ENCODE peak calls at places on chromosomes 16 and 17, in four cellular contexts. I is H1, F is tibial artery, G is heart right ventricle. K is an unnamed sample.

GRCh38 chr16:2152695-2153506 is 2.7 kb upstream of the TRAF7 start:
- DNase-seq in I (no peak), F (no peak), G (no peak), K (peak)

GRCh38 chr16:58885528-58886170 is 151.5 kb upstream of the GOT2 start:
- DNase-seq in I (no peak), F (no peak), G (no peak), K (no peak)

GRCh38 chr16:75527825-75528299 is 8.0 kb downstream of the CHST5 start:
- DNase-seq in I (no peak), F (no peak), G (no peak), K (no peak)

GRCh38 chr17:19464033-19465026 is 53.3 kb downstream of the RNF112 start:
- DNase-seq in I (no peak), F (peak), G (no peak), K (no peak)

GRCh38 chr16:81181013-81181720 is 57.3 kb upstream of the BCO1 start:
- DNase-seq in I (peak), F (peak), G (peak), K (peak)

GRCh38 chr17:60676758-60677307 is 818 bp upstream of the BCAS3 start:
- DNase-seq in I (no peak), F (no peak), G (no peak), K (no peak)

GRCh38 chr17:82900741-82901140 is 60.9 kb upstream of the ZNF750 start:
- DNase-seq in I (no peak), F (no peak), G (no peak), K (no peak)

GRCh38 chr16:81956213-81956948 is 54.9 kb downstream of the SDR42E1 start:
- DNase-seq in I (no peak), F (no peak), G (no peak), K (peak)

GRCh38 chr17:58302919-58303551 is 22.3 kb upstream of the MPO start:
- DNase-seq in I (no peak), F (peak), G (no peak), K (no peak)

GRCh38 chr17:54754560-54754959 is 146.1 kb upstream of the TOM1L1 start:
- DNase-seq in I (no peak), F (no peak), G (no peak), K (no peak)

GRCh38 chr17:81918762-81919545 is 978 bp upstream of the SIRT7 start:
- DNase-seq in I (no peak), F (no peak), G (no peak), K (peak)

GRCh38 chr17:8410882-8411238 is 13.2 kb upstream of the RNF222 start:
- DNase-seq in I (no peak), F (no peak), G (no peak), K (no peak)

GRCh38 chr17:8126306-8127066 is 2.6 kb upstream of the HES7 start:
- DNase-seq in I (no peak), F (no peak), G (peak), K (no peak)

GRCh38 chr17:40190197-40191021 is 13.1 kb downstream of the RAPGEFL1 start:
- DNase-seq in I (no peak), F (no peak), G (no peak), K (peak)

GRCh38 chr16:55832788-55833583 is at the start of gene CES1:
- DNase-seq in I (no peak), F (peak), G (peak), K (no peak)

GRCh38 chr16:71896688-71897368 is 1.5 kb downstream of the IST1 start:
- DNase-seq in I (no peak), F (no peak), G (no peak), K (no peak)

GRCh38 chr17:49132699-49133364 is at the start of gene B4GALNT2:
- DNase-seq in I (no peak), F (no peak), G (no peak), K (peak)

GRCh38 chr17:8464941-8465340 is 29.3 kb downstream of the NDEL1 start:
- DNase-seq in I (no peak), F (no peak), G (no peak), K (no peak)

GRCh38 chr16:23505942-23506605 is 4.2 kb downstream of the GGA2 start:
- DNase-seq in I (no peak), F (no peak), G (no peak), K (no peak)

GRCh38 chr17:22512997-22513538 is 820.7 kb downstream of the KCNJ18 start:
- DNase-seq in I (no peak), F (no peak), G (no peak), K (no peak)

GRCh38 chr16:31876955-31877828 is 3.6 kb downstream of the ZNF267 start:
- DNase-seq in I (no peak), F (no peak), G (no peak), K (peak)

GRCh38 chr16:85303354-85303883 is 191.1 kb upstream of the CIBAR2 start:
- DNase-seq in I (no peak), F (no peak), G (peak), K (peak)

GRCh38 chr17:41885733-41886132 is 20.5 kb upstream of the KLHL11 start:
- DNase-seq in I (no peak), F (no peak), G (no peak), K (no peak)

GRCh38 chr16:69935278-69935711 is 15.8 kb upstream of the CLEC18A start:
- DNase-seq in I (no peak), F (no peak), G (no peak), K (no peak)

GRCh38 chr17:10295728-10296343 is 77.0 kb downstream of the MYH13 start:
- DNase-seq in I (peak), F (no peak), G (peak), K (peak)
- TF ChIP-seq CTCF in I (peak), F (peak), G (peak), K (no peak)

GRCh38 chr17:80264793-80265075 is 4.1 kb downstream of the RNF213 start:
- DNase-seq in I (no peak), F (no peak), G (no peak), K (no peak)
- H3K4me3 ChIP-seq in I (no peak), F (peak), G (peak), K (no peak)

GRCh38 chr17:66542183-66542966 is 240.0 kb downstream of the PRKCA start:
- DNase-seq in I (no peak), F (no peak), G (no peak), K (peak)

GRCh38 chr17:66537518-66537917 is 235.1 kb downstream of the PRKCA start:
- DNase-seq in I (no peak), F (no peak), G (no peak), K (no peak)

GRCh38 chr17:66538776-66539175 is 236.4 kb downstream of the PRKCA start:
- DNase-seq in I (no peak), F (no peak), G (no peak), K (no peak)

GRCh38 chr17:66541461-66542182 is 239.2 kb downstream of the PRKCA start:
- DNase-seq in I (no peak), F (no peak), G (peak), K (peak)

DNA sequence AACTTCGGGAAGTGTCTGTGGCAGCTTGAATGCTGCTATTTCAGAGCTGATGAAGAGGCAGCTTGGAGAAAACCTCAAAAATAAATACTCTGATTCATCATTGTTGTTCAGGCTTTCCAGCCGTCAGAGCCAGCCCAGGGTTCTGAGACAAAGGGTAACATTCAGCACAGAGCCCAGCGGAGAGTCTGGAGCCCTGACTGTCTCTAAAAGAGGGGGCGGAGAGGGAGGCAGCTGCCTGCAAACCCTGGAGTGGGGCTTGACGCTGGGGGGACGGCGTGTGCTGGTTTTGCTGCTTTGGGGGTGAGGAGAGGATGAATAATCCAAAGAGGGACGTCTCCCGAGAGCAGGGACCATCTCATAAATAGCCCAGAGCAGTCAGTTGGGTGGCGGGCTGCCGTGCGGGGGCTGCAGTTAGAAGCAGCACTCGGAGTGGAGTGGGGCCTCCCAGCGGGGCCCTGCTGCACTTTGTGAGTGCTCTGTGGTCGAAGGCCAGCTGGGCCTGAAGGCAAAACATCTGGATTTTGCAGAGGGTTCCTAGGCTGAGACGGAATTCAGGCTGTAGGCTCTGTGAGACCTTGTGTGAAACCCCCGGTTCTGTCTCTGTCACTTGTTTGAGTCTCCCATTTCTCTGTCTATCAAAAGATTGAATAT is 237.8 kb downstream of the PRKCA start:
- DNase-seq in I (no peak), F (no peak), G (peak), K (peak)
- TF ChIP-seq CTCF in I (no peak), F (no peak), G (no peak), K (no peak)

GRCh38 chr16:8108991-8109509 is 481.3 kb downstream of the TMEM114 start:
- DNase-seq in I (no peak), F (no peak), G (no peak), K (no peak)
- H3K4me3 ChIP-seq in I (no peak), F (no peak), G (no peak), K (no peak)

GRCh38 chr17:67016039-67016762 is 28.2 kb upstream of the CACNG1 start:
- DNase-seq in I (peak), F (no peak), G (no peak), K (no peak)
- TF ChIP-seq CTCF in I (peak), F (no peak), G (no peak), K (no peak)

GRCh38 chr17:78966123-78966813 is 13.5 kb downstream of the LGALS3BP start:
- DNase-seq in I (no peak), F (peak), G (no peak), K (no peak)
- H3K4me3 ChIP-seq in I (no peak), F (no peak), G (no peak), K (no peak)

GRCh38 chr17:36601303-36602029 is at the start of gene MRM1:
- DNase-seq in I (peak), F (peak), G (peak), K (peak)
- TF ChIP-seq CTCF in I (no peak), F (peak), G (no peak), K (no peak)

GRCh38 chr16:47461598-47462266 is 601 bp downstream of the PHKB start:
- DNase-seq in I (no peak), F (no peak), G (peak), K (peak)

GRCh38 chr16:47460301-47460754 is 535 bp downstream of the ITFG1 start:
- DNase-seq in I (no peak), F (peak), G (no peak), K (peak)

GRCh38 chr16:47460755-47461597 is at the start of the genes ITFG1 and PHKB:
- DNase-seq in I (peak), F (peak), G (peak), K (peak)

GRCh38 chr16:47458331-47458730 is 2.5 kb downstream of the ITFG1 start:
- DNase-seq in I (no peak), F (no peak), G (no peak), K (no peak)

GRCh38 chr16:47459603-47460002 is 1.3 kb downstream of the ITFG1 start:
- DNase-seq in I (no peak), F (no peak), G (no peak), K (no peak)
- H3K4me3 ChIP-seq in I (no peak), F (peak), G (peak), K (peak)

K was measured in epithelial cell of esophagus.